ENCODE peak calls at places on chromosomes 12 and 14, in ten cellular contexts. S, L, Z, T, Q, F, A, H, K and M are unnamed samples.

GRCh38 chr14:36647827-36648753 is 13.6 kb upstream of the PAX9 start:
- DNase-seq in S (peak), L (no peak), Z (no peak), T (no peak), Q (no peak), F (no peak), A (peak), H (peak), K (peak), M (no peak)

GRCh38 chr12:49828143-49829091 is at the start of gene NCKAP5L:
- DNase-seq in S (peak), L (peak), Z (peak), T (peak), Q (peak), F (peak), A (peak), H (peak), K (peak), M (peak)

GRCh38 chr14:33131801-33132200 is 193.1 kb downstream of the NPAS3 start:
- DNase-seq in S (no peak), L (no peak), Z (no peak), T (no peak), Q (no peak), F (no peak), A (no peak), H (no peak), K (no peak), M (no peak)

GRCh38 chr14:48914382-48914781 is 671.8 kb downstream of the RPS29 start:
- DNase-seq in S (no peak), L (no peak), Z (no peak), T (no peak), Q (no peak), F (no peak), A (peak), H (no peak), K (no peak), M (no peak)

GRCh38 chr12:90695415-90695814 is 259.6 kb downstream of the CCER1 start:
- DNase-seq in S (no peak), L (no peak), Z (no peak), T (no peak), Q (no peak), F (no peak), A (peak), H (peak), K (no peak), M (no peak)

GRCh38 chr14:100607611-100607956 is 20.4 kb upstream of the BEGAIN start:
- DNase-seq in S (no peak), L (no peak), Z (no peak), T (no peak), Q (no peak), F (no peak), A (no peak), H (no peak), K (no peak), M (no peak)

GRCh38 chr14:50475460-50475859 is 56.9 kb downstream of the MAP4K5 start:
- DNase-seq in S (peak), L (no peak), Z (no peak), T (no peak), Q (no peak), F (no peak), A (no peak), H (no peak), K (no peak), M (no peak)

GRCh38 chr12:42590324-42590934 is 883 bp upstream of the PRICKLE1 start:
- DNase-seq in S (peak), L (peak), Z (no peak), T (no peak), Q (no peak), F (no peak), A (peak), H (peak), K (peak), M (no peak)

GRCh38 chr14:59455411-59455810 is 9.8 kb downstream of the GPR135 start:
- DNase-seq in S (no peak), L (no peak), Z (no peak), T (no peak), Q (no peak), F (no peak), A (no peak), H (peak), K (no peak), M (no peak)

GRCh38 chr14:99248761-99249171 is 23.2 kb downstream of the BCL11B start:
- DNase-seq in S (no peak), L (no peak), Z (no peak), T (no peak), Q (no peak), F (no peak), A (no peak), H (no peak), K (no peak), M (no peak)

GRCh38 chr12:109952873-109953272 is 43.3 kb downstream of the GIT2 start:
- DNase-seq in S (no peak), L (no peak), Z (no peak), T (no peak), Q (no peak), F (no peak), A (no peak), H (no peak), K (no peak), M (no peak)

GRCh38 chr12:119902084-119902509 is 25.0 kb upstream of the CIT start:
- DNase-seq in S (peak), L (peak), Z (peak), T (peak), Q (peak), F (peak), A (peak), H (peak), K (peak), M (peak)

GRCh38 chr14:104087981-104088850 is 2.7 kb downstream of the ASPG start:
- DNase-seq in S (no peak), L (no peak), Z (no peak), T (no peak), Q (no peak), F (no peak), A (no peak), H (no peak), K (peak), M (no peak)

GRCh38 chr12:34625116-34625515 is 602.8 kb downstream of the ALG10 start:
- DNase-seq in S (peak), L (no peak), Z (no peak), T (no peak), Q (no peak), F (peak), A (peak), H (peak), K (no peak), M (no peak)

GRCh38 chr12:53468286-53468685 is 16.4 kb downstream of the PCBP2 start:
- DNase-seq in S (no peak), L (no peak), Z (no peak), T (no peak), Q (no peak), F (no peak), A (no peak), H (no peak), K (no peak), M (no peak)

GRCh38 chr12:89411846-89412245 is 59.5 kb upstream of the DUSP6 start:
- DNase-seq in S (no peak), L (no peak), Z (no peak), T (no peak), Q (no peak), F (no peak), A (no peak), H (no peak), K (no peak), M (no peak)

GRCh38 chr12:121205491-121205890 is 4.4 kb upstream of the P2RX4 start:
- DNase-seq in S (no peak), L (no peak), Z (no peak), T (no peak), Q (no peak), F (no peak), A (no peak), H (no peak), K (no peak), M (no peak)

GRCh38 chr12:59283012-59283411 is 312.8 kb upstream of the SLC16A7 start:
- DNase-seq in S (no peak), L (no peak), Z (no peak), T (no peak), Q (no peak), F (no peak), A (no peak), H (no peak), K (no peak), M (no peak)

GRCh38 chr14:29743566-29743965 is 184.1 kb downstream of the PRKD1 start:
- DNase-seq in S (no peak), L (no peak), Z (no peak), T (no peak), Q (peak), F (no peak), A (no peak), H (no peak), K (no peak), M (no peak)

GRCh38 chr14:33745163-33745562 is 205.7 kb downstream of the EGLN3 start:
- DNase-seq in S (no peak), L (no peak), Z (no peak), T (no peak), Q (no peak), F (no peak), A (no peak), H (no peak), K (no peak), M (no peak)

GRCh38 chr12:11795910-11796459 is 146.5 kb downstream of the ETV6 start:
- DNase-seq in S (peak), L (peak), Z (no peak), T (no peak), Q (no peak), F (peak), A (no peak), H (peak), K (no peak), M (no peak)

GRCh38 chr14:103633391-103633790 is 4.4 kb downstream of the KLC1 start:
- DNase-seq in S (no peak), L (no peak), Z (no peak), T (no peak), Q (no peak), F (no peak), A (no peak), H (no peak), K (no peak), M (no peak)

GRCh38 chr12:76544601-76545261 is 14.8 kb downstream of the OSBPL8 start:
- DNase-seq in S (no peak), L (no peak), Z (no peak), T (no peak), Q (no peak), F (no peak), A (no peak), H (no peak), K (no peak), M (no peak)

GRCh38 chr14:41549821-41550597 is 56.7 kb upstream of the LRFN5 start:
- DNase-seq in S (peak), L (no peak), Z (no peak), T (no peak), Q (no peak), F (no peak), A (no peak), H (no peak), K (no peak), M (no peak)